ENCODE peak calls at places on chromosomes 4 and X, in nine cellular contexts. H is thoracic aorta; M is MM.1S; J is sigmoid colon; F is CD4-positive, CD25-positive, alpha-beta regulatory T cell; I is mesendoderm; U is endothelial cell of umbilical vein; K is endodermal cell; N is right lobe of liver. O is an unnamed sample.

GRCh38 chr4:25908491-25908901 is 5.5 kb upstream of the SMIM20 start:
- DNase-seq in U (peak), I (peak), N (no peak), H (no peak), K (no peak), J (no peak), M (no peak), F (no peak), O (no peak)

GRCh38 chrX:30060718-30061117 is 154.6 kb upstream of the MAGEB2 start:
- DNase-seq in H (no peak), U (peak), K (peak), N (no peak), F (no peak), I (peak), J (no peak), M (no peak), O (no peak)

GRCh38 chr4:123479944-123480343 is 83.3 kb downstream of the SPRY1 start:
- DNase-seq in I (no peak), U (no peak), K (no peak), M (no peak), N (no peak), J (no peak), F (no peak), H (no peak), O (no peak)

GRCh38 chrX:12332786-12333347 is 194.6 kb downstream of the FRMPD4 start:
- DNase-seq in N (no peak), K (no peak), U (no peak), M (no peak), F (no peak), H (no peak), J (no peak), I (no peak), O (no peak)

GRCh38 chr4:142406917-142407501 is 439.1 kb downstream of the INPP4B start:
- DNase-seq in M (no peak), N (no peak), F (peak), H (no peak), J (no peak), I (no peak), U (no peak), K (no peak), O (no peak)

GRCh38 chr4:99998062-99998880 is 48.2 kb upstream of the H2AZ1 start:
- DNase-seq in H (no peak), J (no peak), K (no peak), F (peak), M (peak), N (no peak), U (peak), I (peak), O (no peak)

GRCh38 chrX:102113367-102113766 is 12.1 kb upstream of the TCEAL2 start:
- DNase-seq in M (no peak), I (no peak), N (no peak), U (no peak), H (no peak), F (no peak), K (no peak), J (no peak), O (no peak)

GRCh38 chr4:26015133-26015651 is 101.2 kb downstream of the SMIM20 start:
- DNase-seq in J (peak), N (peak), M (no peak), I (peak), U (no peak), F (no peak), H (peak), K (peak), O (peak)

GRCh38 chrX:40174594-40175415 is 77.0 kb upstream of the BCOR start:
- DNase-seq in K (peak), M (peak), I (peak), U (peak), J (peak), N (peak), H (no peak), F (peak), O (peak)

GRCh38 chr4:146981651-146982050 is 36.0 kb upstream of the TTC29 start:
- DNase-seq in J (no peak), F (no peak), K (no peak), N (no peak), H (no peak), U (no peak), M (no peak), I (peak), O (no peak)

GRCh38 chrX:47093248-47093647 is 15.0 kb downstream of the RGN start:
- DNase-seq in N (no peak), I (no peak), J (no peak), H (no peak), U (peak), M (peak), F (peak), K (no peak), O (no peak)

GRCh38 chr4:3878678-3879077 is 112.5 kb downstream of the ADRA2C start:
- DNase-seq in N (no peak), U (no peak), J (no peak), K (no peak), I (no peak), H (no peak), F (no peak), M (no peak), O (no peak)

GRCh38 chr4:10926025-10926424 is 241.5 kb upstream of the CLNK start:
- DNase-seq in M (no peak), K (no peak), I (no peak), H (no peak), F (no peak), U (no peak), J (no peak), N (no peak), O (no peak)

GRCh38 chrX:386768-387575 is at the start of gene PPP2R3B:
- DNase-seq in U (peak), K (peak), F (peak), H (peak), I (peak), M (peak), N (peak), J (peak), O (peak)

GRCh38 chr4:108601517-108601916 is 18.9 kb upstream of the RPL34 start:
- DNase-seq in U (no peak), F (peak), M (no peak), N (no peak), H (no peak), I (no peak), K (no peak), J (no peak), O (no peak)

GRCh38 chrX:40465735-40466551 is 114.8 kb upstream of the ATP6AP2 start:
- DNase-seq in K (no peak), M (no peak), N (no peak), H (no peak), J (no peak), I (no peak), U (no peak), F (no peak), O (no peak)

GRCh38 chr4:158020734-158021346 is 152.0 kb downstream of the GASK1B start:
- DNase-seq in J (no peak), I (peak), N (no peak), K (no peak), U (peak), M (no peak), H (no peak), F (no peak), O (no peak)

GRCh38 chr4:138595731-138596465 is 353.7 kb upstream of the SLC7A11 start:
- DNase-seq in I (no peak), K (no peak), H (no peak), U (peak), F (no peak), J (no peak), M (no peak), N (peak), O (no peak)
- H3K27ac ChIP-seq in I (no peak), K (no peak), H (peak), U (no peak), F (no peak), J (peak), M (no peak), N (no peak), O (peak)

DNA sequence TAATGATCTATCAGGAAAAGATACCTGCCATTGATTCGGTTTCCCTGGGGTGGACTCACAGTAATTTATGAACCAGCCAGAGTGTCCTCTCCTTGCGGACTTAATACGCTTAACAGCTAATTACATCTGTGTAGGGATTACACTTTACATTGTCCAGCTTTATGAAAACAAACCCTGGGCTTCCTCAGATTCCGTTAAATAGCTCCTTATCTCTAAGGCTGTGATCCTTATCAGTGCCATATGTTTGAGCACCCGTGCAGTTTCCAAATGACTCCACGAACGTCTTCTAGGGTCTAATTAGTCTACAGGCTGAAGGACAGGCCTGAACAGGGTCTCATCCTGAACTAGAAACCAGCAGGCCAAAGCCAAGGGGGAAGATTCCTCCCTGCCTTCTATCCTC is 56.9 kb downstream of the KDR start:
- DNase-seq in H (no peak), I (peak), F (no peak), K (no peak), J (no peak), N (no peak), U (peak), M (no peak), O (no peak)
- H3K27ac ChIP-seq in H (no peak), I (no peak), F (no peak), K (no peak), J (peak), N (no peak), U (peak), M (no peak), O (peak)

GRCh38 chr4:104489731-104490095 is 5.0 kb downstream of the CXXC4 start:
- DNase-seq in I (no peak), M (peak), H (no peak), K (no peak), U (no peak), N (no peak), F (no peak), J (no peak), O (no peak)
- H3K27ac ChIP-seq in I (no peak), M (peak), H (no peak), K (no peak), U (no peak), N (no peak), F (no peak), J (peak), O (no peak)

GRCh38 chr4:87049508-87049907 is 114.7 kb downstream of the AFF1 start:
- DNase-seq in U (peak), J (no peak), K (no peak), F (no peak), I (no peak), N (no peak), H (no peak), M (no peak), O (no peak)
- H3K27ac ChIP-seq in U (no peak), J (no peak), K (no peak), F (no peak), I (no peak), N (no peak), H (no peak), M (no peak), O (peak)

DNA sequence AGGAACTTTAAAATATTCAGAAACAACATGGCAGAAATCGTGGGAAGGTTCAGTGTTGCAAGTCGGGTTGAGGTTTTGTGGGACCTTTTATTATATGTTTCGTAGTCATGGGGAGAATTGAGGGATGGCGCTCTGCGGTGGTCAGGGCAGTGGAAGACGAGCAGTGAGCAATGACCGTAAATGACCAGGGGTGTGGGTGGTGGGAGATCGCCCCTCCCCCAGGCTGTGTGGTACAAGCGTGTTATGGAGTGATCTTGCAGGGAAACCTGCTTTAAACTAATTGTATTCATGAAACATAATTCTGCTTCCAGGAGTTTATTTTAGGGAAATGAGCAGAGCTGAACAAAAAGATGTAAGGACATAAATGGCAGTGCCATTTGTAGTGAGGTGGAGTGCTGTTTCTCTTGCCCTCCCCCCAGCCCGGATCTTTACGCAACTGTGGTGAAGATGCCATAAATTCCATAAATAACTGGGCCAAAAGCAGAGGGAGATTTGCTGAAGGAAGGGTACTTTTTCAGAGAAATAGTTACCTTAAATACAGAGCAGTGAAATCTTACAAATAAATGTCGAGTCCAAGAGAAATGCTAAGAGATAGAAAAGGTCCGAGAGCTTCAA is 20.2 kb downstream of the GYG2 start:
- DNase-seq in I (peak), N (no peak), H (no peak), J (no peak), M (no peak), F (no peak), K (peak), U (no peak), O (no peak)
- H3K27ac ChIP-seq in I (peak), N (no peak), H (no peak), J (peak), M (no peak), F (no peak), K (no peak), U (no peak), O (no peak)

DNA sequence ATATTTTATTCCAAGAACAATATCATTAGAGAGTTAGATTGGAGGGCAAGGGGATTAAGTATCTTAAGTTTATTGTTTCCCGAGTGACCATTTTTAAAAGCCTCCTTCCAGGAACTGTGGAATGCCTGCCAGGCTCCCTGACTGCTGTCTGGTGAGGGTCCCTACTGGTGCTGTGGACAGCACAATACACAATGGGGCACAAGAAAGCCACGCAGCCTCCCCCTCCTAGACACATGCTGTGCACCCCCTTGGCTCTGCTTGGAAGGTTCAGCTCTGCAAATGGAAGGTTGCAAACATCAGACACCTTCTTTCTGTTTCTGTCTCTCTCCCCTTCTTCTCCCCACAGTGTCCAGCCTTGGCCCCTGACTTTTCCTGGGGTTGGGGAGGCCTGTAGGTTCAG is 153.2 kb downstream of the SHROOM3 start:
- DNase-seq in U (no peak), H (no peak), K (peak), M (no peak), N (no peak), J (no peak), I (peak), F (no peak), O (no peak)
- H3K27ac ChIP-seq in U (no peak), H (peak), K (peak), M (no peak), N (no peak), J (peak), I (no peak), F (no peak), O (no peak)

GRCh38 chr4:82431026-82431745 is 796 bp downstream of the ENOPH1 start:
- DNase-seq in J (no peak), N (peak), I (peak), K (peak), U (no peak), H (no peak), F (peak), M (peak), O (peak)

GRCh38 chr4:82430193-82431025 is at the start of the genes ENOPH1 and HNRNPDL:
- DNase-seq in N (peak), H (peak), M (peak), K (peak), F (peak), J (peak), U (peak), I (peak), O (peak)

GRCh38 chr4:82433791-82434190 is 3.4 kb downstream of the ENOPH1 start:
- DNase-seq in I (no peak), J (no peak), U (no peak), M (no peak), K (no peak), H (no peak), F (no peak), N (no peak), O (no peak)

GRCh38 chr4:82432596-82432995 is 2.2 kb downstream of the ENOPH1 start:
- DNase-seq in J (no peak), F (no peak), M (no peak), H (no peak), N (no peak), K (no peak), U (no peak), I (no peak), O (no peak)

GRCh38 chr4:82431831-82432230 is 1.4 kb downstream of the ENOPH1 start:
- DNase-seq in J (no peak), I (no peak), F (no peak), K (no peak), M (no peak), U (no peak), N (no peak), H (no peak), O (no peak)
- H3K27ac ChIP-seq in J (no peak), I (no peak), F (peak), K (no peak), M (no peak), U (no peak), N (no peak), H (no peak), O (no peak)

DNA sequence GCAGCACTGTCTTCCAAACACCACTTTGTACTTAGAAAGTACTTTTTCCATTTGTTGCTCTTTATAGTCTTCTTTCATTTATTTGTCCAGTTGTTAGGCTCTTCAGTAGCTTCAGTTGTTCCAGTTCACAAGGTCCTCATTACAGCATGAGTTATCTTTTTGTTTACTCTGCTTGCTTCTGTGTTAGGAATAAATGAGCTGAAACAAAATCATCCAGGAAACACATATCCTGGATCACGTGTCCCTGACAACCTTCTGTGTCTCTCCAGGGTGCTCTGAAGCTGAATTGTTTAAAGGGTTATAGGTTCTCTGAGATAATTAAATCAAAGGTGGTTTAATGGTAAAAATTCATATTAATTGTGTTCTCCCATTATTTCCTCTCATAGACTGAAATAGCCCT is 19.9 kb upstream of the KLHL8 start:
- DNase-seq in N (no peak), U (peak), J (no peak), M (no peak), K (no peak), F (no peak), H (no peak), I (no peak), O (no peak)
- H3K27ac ChIP-seq in N (no peak), U (no peak), J (no peak), M (no peak), K (no peak), F (no peak), H (no peak), I (no peak), O (no peak)